ENCODE peak calls at places on chromosomes 4 and X, in seven cellular contexts. R, B, W, A, C, X and Q are unnamed samples.

GRCh38 chr4:172850838-172851237 is 317.8 kb upstream of the GALNT7 start:
- DNase-seq in R (no peak), C (peak), A (peak), W (no peak), X (no peak), B (no peak), Q (no peak)

GRCh38 chrX:119692241-119693031 is 532 bp downstream of the SEPTIN6 start:
- DNase-seq in A (no peak), X (peak), C (peak), B (peak), W (no peak), R (no peak), Q (no peak)

GRCh38 chrX:103175944-103176753 is 38.8 kb upstream of the BEX4 start:
- DNase-seq in R (peak), C (peak), X (peak), W (peak), A (no peak), B (peak), Q (no peak)

GRCh38 chr4:152920768-152921167 is 15.4 kb upstream of the FHDC1 start:
- DNase-seq in X (no peak), R (no peak), W (no peak), B (no peak), A (no peak), C (peak), Q (no peak)

GRCh38 chr4:106019771-106020170 is 124.5 kb downstream of the NPNT start:
- DNase-seq in C (no peak), W (no peak), X (no peak), A (peak), R (no peak), B (no peak), Q (no peak)

GRCh38 chr4:15003891-15004700 is 1.8 kb downstream of the CPEB2 start:
- DNase-seq in R (no peak), B (peak), A (no peak), C (peak), X (peak), W (peak), Q (no peak)

GRCh38 chr4:74793757-74794340 is 474 bp downstream of the BTC start:
- DNase-seq in X (peak), A (no peak), R (peak), C (peak), W (peak), B (no peak), Q (peak)

GRCh38 chrX:133645251-133645650 is 230.0 kb upstream of the GPC4 start:
- DNase-seq in W (no peak), B (no peak), C (no peak), X (no peak), R (no peak), A (no peak), Q (no peak)

GRCh38 chr4:128979934-128980333 is 113.4 kb downstream of the SCLT1 start:
- DNase-seq in A (peak), R (no peak), B (no peak), C (peak), X (no peak), W (no peak), Q (no peak)

GRCh38 chr4:161791796-161792556 is 371.8 kb downstream of the FSTL5 start:
- DNase-seq in B (no peak), C (no peak), X (no peak), A (no peak), W (no peak), R (no peak), Q (no peak)